ENCODE peak calls at places on chromosome 16, in five cellular contexts. K is nephron progenitor cell, Q is psoas muscle, T is NCI-H460, C is DMS79. I is an unnamed sample.

GRCh38 chr16:11621920-11622651 is 35.4 kb upstream of the LITAF start:
- DNase-seq in Q (peak; percentile 46), T (no peak), C (peak; percentile 7), K (peak; percentile 33), I (no peak)

GRCh38 chr16:85615852-85616607 is 2.9 kb downstream of the GSE1 start:
- DNase-seq in T (peak; percentile 53), K (peak; percentile 88), Q (peak; percentile 89), C (peak; percentile 25), I (peak; percentile 93)

GRCh38 chr16:12141073-12141472 is 164.5 kb downstream of the SNX29 start:
- DNase-seq in K (no peak), C (no peak), Q (no peak), T (no peak), I (no peak)

GRCh38 chr16:31010539-31010938 is at the start of gene STX1B:
- DNase-seq in Q (no peak), K (peak; percentile 88), T (no peak), C (peak; percentile 32), I (peak; percentile 67)

GRCh38 chr16:57187508-57187854 is 1.4 kb downstream of the RSPRY1 start:
- DNase-seq in T (no peak), K (no peak), C (no peak), Q (no peak), I (no peak)

GRCh38 chr16:56589141-56590039 is at the start of gene MT3:
- DNase-seq in K (peak; percentile 59), C (no peak), T (no peak), Q (peak; percentile 69), I (peak; percentile 31)

GRCh38 chr16:80407265-80407987 is 133.4 kb upstream of the DYNLRB2 start:
- DNase-seq in T (no peak), K (peak; percentile 10), Q (no peak), C (no peak), I (no peak)

GRCh38 chr16:27222499-27223225 is 19.3 kb downstream of the KDM8 start:
- DNase-seq in C (no peak), K (no peak), T (no peak), Q (peak; percentile 73), I (peak; percentile 31)

GRCh38 chr16:48955791-48956190 is 325.8 kb downstream of the CBLN1 start:
- DNase-seq in K (no peak), T (no peak), Q (no peak), C (no peak), I (no peak)

GRCh38 chr16:89641719-89642187 is 15.8 kb downstream of the CHMP1A start:
- DNase-seq in T (no peak), K (no peak), Q (no peak), C (no peak), I (no peak)

GRCh38 chr16:50102046-50102756 is 36.4 kb downstream of the HEATR3 start:
- DNase-seq in T (no peak), Q (no peak), C (no peak), K (no peak), I (no peak)

GRCh38 chr16:88553739-88554138 is 16.5 kb upstream of the ZC3H18 start:
- DNase-seq in C (no peak), Q (no peak), T (no peak), K (no peak), I (no peak)

GRCh38 chr16:58433569-58433951 is 41.3 kb downstream of the GINS3 start:
- DNase-seq in K (no peak), C (no peak), T (no peak), Q (no peak), I (no peak)

GRCh38 chr16:4261557-4262172 is 11.2 kb downstream of the TFAP4 start:
- DNase-seq in K (peak; percentile 84), T (no peak), Q (peak; percentile 66), C (no peak), I (peak; percentile 83)

GRCh38 chr16:65116818-65117430 is 4.9 kb downstream of the CDH11 start:
- DNase-seq in C (no peak), Q (no peak), T (no peak), K (no peak), I (no peak)

GRCh38 chr16:886084-886543 is 84.7 kb downstream of the LMF1 start:
- DNase-seq in Q (peak; percentile 35), C (no peak), T (no peak), K (peak; percentile 53), I (peak; percentile 48)

GRCh38 chr16:2985893-2986355 is 5.7 kb upstream of the PKMYT1 start:
- DNase-seq in Q (peak; percentile 77), C (no peak), T (no peak), K (no peak), I (no peak)

GRCh38 chr16:77297996-77298637 is 98.9 kb downstream of the SYCE1L start:
- DNase-seq in K (no peak), C (no peak), Q (no peak), T (no peak), I (no peak)

GRCh38 chr16:48946687-48947370 is 334.8 kb downstream of the CBLN1 start:
- DNase-seq in K (no peak), Q (no peak), C (no peak), T (no peak), I (no peak)

GRCh38 chr16:55496509-55497145 is 12.2 kb upstream of the LPCAT2 start:
- DNase-seq in K (no peak), C (no peak), Q (no peak), T (no peak), I (no peak)

GRCh38 chr16:73725147-73725546 is 571.5 kb upstream of the PSMD7 start:
- DNase-seq in Q (no peak), T (no peak), K (no peak), C (no peak), I (no peak)

GRCh38 chr16:11363927-11364258 is 18.6 kb downstream of the RMI2 start:
- DNase-seq in T (no peak), Q (no peak), C (no peak), K (no peak), I (no peak)

GRCh38 chr16:28923231-28923587 is 1.8 kb downstream of the RABEP2 start:
- DNase-seq in K (no peak), C (no peak), Q (no peak), T (no peak), I (no peak)

GRCh38 chr16:68935008-68935407 is 91.7 kb downstream of the TANGO6 start:
- DNase-seq in T (no peak), Q (no peak), C (no peak), K (no peak), I (no peak)

GRCh38 chr16:83779881-83780280 is 27.9 kb upstream of the HSBP1 start:
- DNase-seq in Q (no peak), C (no peak), K (no peak), T (no peak), I (no peak)

GRCh38 chr16:89564476-89565255 is 4.2 kb downstream of the RPL13 start:
- DNase-seq in C (no peak), Q (no peak), K (no peak), T (no peak), I (no peak)

GRCh38 chr16:87487361-87487924 is 5.4 kb downstream of the ZCCHC14 start:
- DNase-seq in T (no peak), Q (peak; percentile 66), K (no peak), C (peak; percentile 54), I (no peak)

GRCh38 chr16:67149276-67150057 is 1.3 kb downstream of the B3GNT9 start:
- DNase-seq in T (no peak), Q (no peak), C (no peak), K (no peak), I (peak; percentile 13)

GRCh38 chr16:55116165-55116894 is 185.7 kb downstream of the IRX5 start:
- DNase-seq in Q (no peak), T (no peak), K (no peak), C (no peak), I (no peak)